ENCODE peak calls at places on chromosomes 6 and 20, in four cellular contexts. E is mesenchymal stem cell, A is H9, S is IMR-90. X is an unnamed sample.

GRCh38 chr6:31907158-31907813 is 5.4 kb upstream of the ZBTB12 start:
- DNase-seq in E (peak), A (no peak), S (peak), X (no peak)

GRCh38 chr6:107711953-107712522 is 112.1 kb downstream of the SCML4 start:
- DNase-seq in E (no peak), A (no peak), S (no peak), X (no peak)

GRCh38 chr6:25278557-25278913 is 639 bp upstream of the CARMIL1 start:
- DNase-seq in E (no peak), A (no peak), S (no peak), X (peak)

GRCh38 chr20:2771631-2772080 is 28.8 kb downstream of the CPXM1 start:
- DNase-seq in E (no peak), A (peak), S (peak), X (no peak)

GRCh38 chr20:41480054-41480770 is 113.6 kb upstream of the EMILIN3 start:
- DNase-seq in E (peak), A (no peak), S (no peak), X (no peak)

GRCh38 chr6:35302604-35303218 is 5.1 kb downstream of the DEF6 start:
- DNase-seq in E (peak), A (peak), S (peak), X (peak)

GRCh38 chr6:29005183-29005885 is at the start of gene ZNF311:
- DNase-seq in E (peak), A (no peak), S (peak), X (peak)

GRCh38 chr6:131173680-131174079 is 38.4 kb downstream of the AKAP7 start:
- DNase-seq in E (no peak), A (no peak), S (peak), X (no peak)

GRCh38 chr6:44002591-44003344 is 124.5 kb downstream of the MRPL14 start:
- DNase-seq in E (peak), A (peak), S (peak), X (peak)

GRCh38 chr6:89239338-89239737 is 22.2 kb upstream of the GABRR1 start:
- DNase-seq in E (no peak), A (peak), S (no peak), X (no peak)

GRCh38 chr6:24949020-24949569 is 13.3 kb upstream of the RIPOR2 start:
- DNase-seq in E (no peak), A (no peak), S (no peak), X (no peak)

GRCh38 chr6:33885121-33886057 is 81.6 kb upstream of the MLN start:
- DNase-seq in E (peak), A (no peak), S (peak), X (no peak)
- H2AK5ac ChIP-seq in E (no peak), A (no peak), S (peak), X (no peak)

DNA sequence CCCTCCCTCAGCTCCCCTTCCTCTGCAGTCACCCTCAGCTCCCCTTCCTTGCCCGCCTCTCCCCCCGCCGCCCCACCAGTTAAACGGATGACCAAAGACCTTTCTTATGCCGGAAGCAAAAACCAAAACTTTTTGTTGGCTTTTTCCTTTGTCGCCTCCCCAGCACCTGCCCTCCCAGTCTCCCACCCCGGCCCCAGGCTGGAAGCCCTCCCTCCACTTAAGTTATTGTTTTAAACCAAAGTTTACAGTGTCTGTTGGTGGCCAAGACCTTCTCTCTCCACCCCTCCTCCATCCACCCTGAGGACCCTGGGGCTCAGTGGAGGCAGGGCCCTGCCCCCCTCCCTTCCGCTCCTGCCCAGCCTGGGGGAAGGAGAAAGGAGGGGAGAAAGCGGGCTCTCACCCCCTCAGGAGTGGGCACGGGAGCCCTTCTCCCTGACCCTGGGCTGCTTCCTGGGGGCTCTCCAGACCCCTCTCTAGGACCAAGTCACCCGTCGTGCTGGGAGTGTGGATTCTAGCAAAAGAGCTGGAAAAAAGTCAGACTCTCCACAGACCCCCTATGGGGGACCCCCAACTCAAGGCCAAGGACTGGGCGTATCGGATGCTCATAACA is 38.3 kb upstream of the MDFI start:
- DNase-seq in E (no peak), A (no peak), S (no peak), X (no peak)
- H4K91ac ChIP-seq in E (no peak), A (no peak), S (no peak), X (no peak)

GRCh38 chr20:24741673-24742072 is 207.4 kb upstream of the CST7 start:
- DNase-seq in E (no peak), A (peak), S (no peak), X (no peak)
- H2AK5ac ChIP-seq in E (no peak), A (no peak), S (no peak), X (no peak)

GRCh38 chr6:39794231-39794630 is 2.1 kb downstream of the DAAM2 start:
- DNase-seq in E (no peak), A (no peak), S (no peak), X (no peak)
- H4K91ac ChIP-seq in E (no peak), A (no peak), S (no peak), X (no peak)

GRCh38 chr20:13765868-13766416 is 18.8 kb downstream of the ESF1 start:
- DNase-seq in E (no peak), A (no peak), S (no peak), X (no peak)
- H2AK5ac ChIP-seq in E (no peak), A (no peak), S (no peak), X (no peak)

GRCh38 chr20:63521602-63522001 is 1.0 kb downstream of the PPDPF start:
- DNase-seq in E (peak), A (peak), S (no peak), X (no peak)
- H4K91ac ChIP-seq in E (peak), A (peak), S (no peak), X (peak)

GRCh38 chr20:63054103-63054474 is 47.3 kb upstream of the BHLHE23 start:
- DNase-seq in E (no peak), A (no peak), S (no peak), X (no peak)

GRCh38 chr20:63056236-63057132 is 49.7 kb upstream of the BHLHE23 start:
- DNase-seq in E (peak), A (peak), S (no peak), X (peak)

GRCh38 chr20:63053430-63054102 is 46.8 kb upstream of the BHLHE23 start:
- DNase-seq in E (no peak), A (peak), S (no peak), X (no peak)

GRCh38 chr20:63055575-63056235 is 48.9 kb upstream of the BHLHE23 start:
- DNase-seq in E (no peak), A (peak), S (no peak), X (no peak)

DNA sequence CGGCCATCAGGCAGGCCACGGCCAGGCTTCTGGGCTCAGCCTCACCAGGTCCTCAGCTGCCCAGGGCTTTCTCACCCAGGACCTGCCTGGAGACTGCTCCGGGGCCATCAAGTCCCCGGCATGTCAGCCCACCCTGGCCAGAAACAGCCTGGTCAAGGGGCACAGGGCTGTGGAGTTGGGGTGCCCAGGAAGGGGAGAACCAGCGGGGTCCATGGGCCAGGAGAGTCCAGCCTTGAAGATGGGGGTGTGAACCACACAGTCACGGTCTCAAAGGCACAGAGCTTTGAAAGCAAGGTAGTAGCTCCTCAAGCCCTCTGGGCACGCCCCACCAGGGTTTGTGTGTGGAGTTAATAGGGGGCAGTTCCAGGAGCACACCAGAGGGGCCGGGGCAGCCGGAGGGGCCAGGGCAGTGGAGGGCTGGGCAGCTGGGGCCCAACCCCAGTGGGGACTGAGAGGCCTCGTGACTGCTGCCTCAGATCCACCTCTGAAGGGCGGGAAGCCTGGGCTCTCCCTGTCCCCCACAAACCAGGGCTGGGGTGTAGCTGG is 48.0 kb upstream of the BHLHE23 start:
- DNase-seq in E (no peak), A (peak), S (no peak), X (no peak)
- H2AK5ac ChIP-seq in E (no peak), A (no peak), S (no peak), X (no peak)

GRCh38 chr6:68038815-68039408 is 596.2 kb upstream of the ADGRB3 start:
- DNase-seq in E (no peak), A (peak), S (no peak), X (no peak)

GRCh38 chr6:68039641-68040311 is 595.3 kb upstream of the ADGRB3 start:
- DNase-seq in E (no peak), A (peak), S (no peak), X (no peak)

GRCh38 chr6:68040780-68041179 is 594.3 kb upstream of the ADGRB3 start:
- DNase-seq in E (no peak), A (no peak), S (no peak), X (no peak)

GRCh38 chr6:68042339-68043121 is 592.6 kb upstream of the ADGRB3 start:
- DNase-seq in E (no peak), A (no peak), S (no peak), X (no peak)

GRCh38 chr6:68040312-68040778 is 594.7 kb upstream of the ADGRB3 start:
- DNase-seq in E (no peak), A (peak), S (no peak), X (no peak)
- H4K91ac ChIP-seq in E (no peak), A (no peak), S (no peak), X (no peak)

GRCh38 chr6:37059344-37060194 is 54.1 kb downstream of the FGD2 start:
- DNase-seq in E (peak), A (peak), S (peak), X (peak)
- H2AK5ac ChIP-seq in E (peak), A (no peak), S (peak), X (peak)